ENCODE peak calls at places on chromosomes 1 and 21, in nine cellular contexts. F, N, R, V, E, M, D, J and K are unnamed samples.

GRCh38 chr1:58874757-58875755 is 91.2 kb upstream of the JUN start:
- DNase-seq in J (no peak), D (no peak), E (no peak), N (no peak), V (no peak), F (no peak), M (peak), R (no peak), K (peak)

GRCh38 chr1:220767312-220768126 is 19.2 kb upstream of the MTARC1 start:
- DNase-seq in J (no peak), M (no peak), V (no peak), E (no peak), R (no peak), D (no peak), N (no peak), F (no peak), K (no peak)

GRCh38 chr21:26909972-26910371 is 56.9 kb downstream of the ADAMTS5 start:
- DNase-seq in J (peak), R (no peak), V (peak), D (no peak), N (no peak), M (no peak), E (no peak), F (no peak), K (no peak)

GRCh38 chr1:7885513-7886298 is 32.8 kb upstream of the UTS2 start:
- DNase-seq in J (peak), M (no peak), F (peak), N (peak), R (peak), E (no peak), V (peak), D (no peak), K (no peak)

GRCh38 chr1:22332795-22333499 is 118.7 kb upstream of the ZBTB40 start:
- DNase-seq in M (no peak), V (peak), D (no peak), J (no peak), R (no peak), E (no peak), N (peak), F (no peak), K (peak)

GRCh38 chr1:1345384-1345783 is 3.8 kb downstream of the DVL1 start:
- DNase-seq in E (no peak), V (no peak), M (no peak), F (no peak), R (no peak), D (no peak), J (peak), N (no peak), K (no peak)

GRCh38 chr1:108057536-108057935 is 92.6 kb upstream of the VAV3 start:
- DNase-seq in F (no peak), J (no peak), V (no peak), D (peak), M (no peak), E (no peak), N (no peak), R (peak), K (no peak)

GRCh38 chr21:45223236-45223992 is 64.3 kb downstream of the POFUT2 start:
- DNase-seq in V (no peak), E (no peak), R (no peak), N (no peak), D (no peak), J (no peak), F (no peak), M (no peak), K (no peak)

GRCh38 chr1:205664399-205665108 is 15.8 kb downstream of the SLC45A3 start:
- DNase-seq in E (no peak), D (no peak), J (peak), V (no peak), N (no peak), M (no peak), F (no peak), R (peak), K (peak)

GRCh38 chr21:14072761-14073535 is 137.8 kb downstream of the LIPI start:
- DNase-seq in F (no peak), D (no peak), E (no peak), M (no peak), J (no peak), R (no peak), N (no peak), V (no peak), K (no peak)

GRCh38 chr1:232982238-232982944 is 32.0 kb downstream of the NTPCR start:
- DNase-seq in N (no peak), R (no peak), M (no peak), D (no peak), E (no peak), J (peak), F (no peak), V (peak), K (no peak)

GRCh38 chr1:3422638-3423037 is 31.8 kb upstream of the ARHGEF16 start:
- DNase-seq in V (no peak), E (no peak), F (no peak), J (no peak), N (no peak), M (no peak), R (no peak), D (no peak), K (no peak)